ENCODE peak calls at places on chromosomes 5 and 9, in seven cellular contexts. U is RWPE2, M is cardiac muscle cell, O is OCI-LY7, I is epithelial cell of proximal tubule, W is fibroblast of mammary gland, N is lower lobe of right lung. P is an unnamed sample.

GRCh38 chr5:114953559-114953958 is 216.1 kb downstream of the TRIM36 start:
- DNase-seq in U (no peak), M (no peak), O (peak), I (no peak), W (no peak), N (no peak), P (no peak)

GRCh38 chr5:60333103-60333502 is 366.9 kb downstream of the DEPDC1B start:
- DNase-seq in U (no peak), M (no peak), O (no peak), I (no peak), W (peak), N (no peak), P (no peak)

GRCh38 chr5:165139730-165140129 is 1634.3 kb downstream of the MAT2B start:
- DNase-seq in U (no peak), M (no peak), O (no peak), I (no peak), W (no peak), N (no peak), P (no peak)

GRCh38 chr9:107929439-107929838 is 439.9 kb upstream of the KLF4 start:
- DNase-seq in U (no peak), M (peak), O (no peak), I (no peak), W (peak), N (peak), P (peak)

GRCh38 chr9:100354121-100354800 is 1.5 kb upstream of the TEX10 start:
- DNase-seq in U (no peak), M (no peak), O (peak), I (no peak), W (no peak), N (no peak), P (no peak)

GRCh38 chr5:6704361-6704851 is 8.8 kb upstream of the TENT4A start:
- DNase-seq in U (no peak), M (peak), O (no peak), I (peak), W (peak), N (peak), P (no peak)

GRCh38 chr5:135356522-135357318 is 42.3 kb downstream of the MACROH2A1 start:
- DNase-seq in U (no peak), M (peak), O (no peak), I (no peak), W (peak), N (no peak), P (no peak)

GRCh38 chr5:149153751-149154610 is 12.7 kb downstream of the ABLIM3 start:
- DNase-seq in U (no peak), M (peak), O (no peak), I (no peak), W (peak), N (peak), P (no peak)

GRCh38 chr5:116709082-116709481 is 134.5 kb upstream of the SEMA6A start:
- DNase-seq in U (no peak), M (no peak), O (no peak), I (no peak), W (no peak), N (no peak), P (no peak)

GRCh38 chr9:36443581-36443980 is 43.5 kb upstream of the RNF38 start:
- DNase-seq in U (no peak), M (no peak), O (no peak), I (no peak), W (peak), N (no peak), P (no peak)

GRCh38 chr9:111821006-111821528 is 26.3 kb upstream of the SHOC1 start:
- DNase-seq in U (no peak), M (no peak), O (no peak), I (no peak), W (no peak), N (no peak), P (no peak)

GRCh38 chr9:121807918-121808278 is 156.5 kb downstream of the DAB2IP start:
- DNase-seq in U (no peak), M (peak), O (no peak), I (no peak), W (no peak), N (no peak), P (no peak)

GRCh38 chr5:65034782-65035181 is 266.1 kb downstream of the CWC27 start:
- DNase-seq in U (no peak), M (no peak), O (peak), I (no peak), W (no peak), N (no peak), P (no peak)

GRCh38 chr9:41229408-41230401 is 40.6 kb upstream of the ZNG1F start:
- DNase-seq in U (peak), M (peak), O (peak), I (no peak), W (peak), N (peak), P (no peak)

GRCh38 chr5:157431544-157432200 is 28.3 kb upstream of the NIPAL4 start:
- DNase-seq in U (no peak), M (peak), O (peak), I (peak), W (peak), N (no peak), P (no peak)

GRCh38 chr9:114008667-114009410 is 69.3 kb downstream of the AMBP start:
- DNase-seq in U (peak), M (no peak), O (no peak), I (no peak), W (no peak), N (no peak), P (no peak)

GRCh38 chr5:173744527-173744926 is 128.1 kb upstream of the BOD1 start:
- DNase-seq in U (no peak), M (no peak), O (peak), I (no peak), W (no peak), N (no peak), P (no peak)

GRCh38 chr5:132257131-132258101 is at the start of gene PDLIM4:
- DNase-seq in U (peak), M (peak), O (no peak), I (no peak), W (no peak), N (no peak), P (no peak)

GRCh38 chr5:58711965-58712364 is 129.1 kb downstream of the RAB3C start:
- DNase-seq in U (no peak), M (no peak), O (no peak), I (no peak), W (no peak), N (no peak), P (no peak)

GRCh38 chr5:56964173-56964572 is 12.2 kb upstream of the MIER3 start:
- DNase-seq in U (no peak), M (no peak), O (no peak), I (no peak), W (no peak), N (no peak), P (no peak)

GRCh38 chr5:72288923-72289322 is 31.1 kb downstream of the MRPS27 start:
- DNase-seq in U (no peak), M (no peak), O (no peak), I (no peak), W (no peak), N (no peak), P (no peak)

GRCh38 chr5:1885777-1886633 is 3.3 kb upstream of the IRX4 start:
- DNase-seq in U (peak), M (no peak), O (no peak), I (no peak), W (no peak), N (peak), P (no peak)

GRCh38 chr9:126160854-126161329 is 165.7 kb upstream of the MVB12B start:
- DNase-seq in U (no peak), M (no peak), O (no peak), I (no peak), W (no peak), N (no peak), P (no peak)

GRCh38 chr9:90103771-90104170 is 499.0 kb downstream of the GADD45G start:
- DNase-seq in U (no peak), M (no peak), O (no peak), I (no peak), W (no peak), N (no peak), P (no peak)

GRCh38 chr5:149172261-149172660 is 31.0 kb downstream of the ABLIM3 start:
- DNase-seq in U (no peak), M (peak), O (no peak), I (no peak), W (peak), N (no peak), P (no peak)

GRCh38 chr9:93130861-93131481 is 3.1 kb downstream of the NINJ1 start:
- DNase-seq in U (no peak), M (no peak), O (no peak), I (no peak), W (no peak), N (no peak), P (no peak)

GRCh38 chr9:95511232-95511951 is 5.4 kb downstream of the PTCH1 start:
- DNase-seq in U (peak), M (peak), O (peak), I (no peak), W (peak), N (peak), P (no peak)

GRCh38 chr5:41371741-41372140 is 138.7 kb downstream of the PLCXD3 start:
- DNase-seq in U (no peak), M (peak), O (no peak), I (peak), W (peak), N (no peak), P (no peak)

GRCh38 chr5:98726258-98726657 is 47.2 kb upstream of the RGMB start:
- DNase-seq in U (no peak), M (no peak), O (no peak), I (no peak), W (no peak), N (no peak), P (no peak)

GRCh38 chr5:91121347-91121993 is 261.6 kb downstream of the ARRDC3 start:
- DNase-seq in U (no peak), M (no peak), O (no peak), I (no peak), W (no peak), N (no peak), P (no peak)

GRCh38 chr9:117672397-117672796 is 31.8 kb upstream of the TLR4 start:
- DNase-seq in U (no peak), M (peak), O (no peak), I (no peak), W (peak), N (no peak), P (no peak)

GRCh38 chr5:34697308-34698108 is 41.4 kb downstream of the RAI14 start:
- DNase-seq in U (no peak), M (no peak), O (no peak), I (no peak), W (no peak), N (no peak), P (no peak)

GRCh38 chr9:71765693-71766092 is 2.6 kb downstream of the CEMIP2 start:
- DNase-seq in U (no peak), M (peak), O (no peak), I (no peak), W (peak), N (no peak), P (no peak)
- H3K4me3 ChIP-seq in U (no peak), M (no peak), O (no peak), I (peak), W (no peak), N (peak), P (peak)

GRCh38 chr9:127346584-127346983 is 50.4 kb upstream of the SLC2A8 start:
- DNase-seq in U (no peak), M (no peak), O (peak), I (no peak), W (no peak), N (no peak), P (no peak)
- TF ChIP-seq CTCF in U (peak), M (peak), O (peak), I (peak), W (peak), N (no peak), P (peak)

DNA sequence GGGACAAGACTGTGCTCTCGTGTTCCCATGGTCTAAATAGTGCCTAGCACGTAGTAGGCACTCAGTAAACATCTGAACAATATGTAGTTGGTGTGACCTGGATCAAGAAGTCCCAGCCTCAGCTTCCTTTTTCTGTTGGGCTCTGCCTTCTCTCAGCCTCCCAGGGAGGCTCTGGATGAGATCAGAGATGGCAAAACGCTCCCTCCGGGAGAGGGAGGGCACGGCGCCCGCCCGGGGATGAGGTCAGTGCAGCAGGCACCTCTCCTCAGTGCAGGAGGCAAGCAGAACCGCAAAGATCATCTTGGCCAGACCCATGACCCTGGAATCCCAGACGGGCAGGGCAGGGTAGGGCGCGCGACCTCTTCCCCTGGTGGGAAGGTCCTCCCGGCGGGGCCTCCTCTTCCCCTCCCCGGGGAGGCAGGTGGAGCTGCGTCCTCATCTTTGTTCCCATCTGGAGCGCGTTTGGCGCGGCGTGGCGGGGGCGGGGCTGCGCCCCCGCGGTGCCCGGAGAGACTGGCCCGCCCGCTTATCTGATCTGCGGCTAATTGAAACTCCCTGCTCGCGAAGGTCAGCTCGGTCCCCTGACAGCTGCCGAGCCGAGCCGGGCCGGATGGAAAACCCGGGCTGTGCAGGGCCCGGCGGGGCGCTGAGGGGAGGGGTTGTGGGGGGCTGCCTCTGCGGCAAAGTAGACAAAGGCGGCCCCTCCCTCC is 60.9 kb downstream of the CXXC5 start:
- DNase-seq in U (no peak), M (peak), O (no peak), I (peak), W (peak), N (peak), P (no peak)
- H3K4me3 ChIP-seq in U (no peak), M (peak), O (peak), I (peak), W (no peak), N (peak), P (peak)

GRCh38 chr5:179208706-179209358 is 136.4 kb downstream of the ADAMTS2 start:
- DNase-seq in U (no peak), M (no peak), O (no peak), I (no peak), W (no peak), N (no peak), P (no peak)

GRCh38 chr5:179211076-179211475 is 134.2 kb downstream of the ADAMTS2 start:
- DNase-seq in U (no peak), M (no peak), O (no peak), I (no peak), W (peak), N (no peak), P (no peak)

GRCh38 chr5:179207920-179208705 is 137.1 kb downstream of the ADAMTS2 start:
- DNase-seq in U (no peak), M (no peak), O (no peak), I (no peak), W (no peak), N (no peak), P (no peak)

GRCh38 chr5:179210478-179210877 is 134.8 kb downstream of the ADAMTS2 start:
- DNase-seq in U (no peak), M (no peak), O (no peak), I (no peak), W (no peak), N (no peak), P (no peak)

GRCh38 chr5:179209359-179210150 is 135.7 kb downstream of the ADAMTS2 start:
- DNase-seq in U (no peak), M (peak), O (no peak), I (no peak), W (peak), N (no peak), P (no peak)
- TF ChIP-seq CTCF in U (no peak), M (no peak), O (no peak), I (no peak), W (no peak), N (no peak), P (no peak)